ENCODE peak calls at places on chromosomes 4 and X, in seven cellular contexts. One of them, this sample, is unnamed.
A peak's percentile ranks its signal among the peaks of the same experiment; 100 is the strongest.

GRCh38 chrX:115372026-115372610 is 82.6 kb downstream of the LUZP4 start:
- DNase-seq in left lung: no peak
- DNase-seq in heart left ventricle: no peak
- DNase-seq in CD4-positive, CD25-positive, alpha-beta regulatory T cell: no peak
- DNase-seq in pancreas: no peak
- DNase-seq in CD8-positive, alpha-beta T cell: no peak
- DNase-seq in tibial artery: no peak
- DNase-seq in this sample: peak; percentile 26

GRCh38 chrX:71909956-71910355 is 689 bp upstream of the NHSL2 start:
- DNase-seq in CD8-positive, alpha-beta T cell: no peak
- DNase-seq in tibial artery: peak; percentile 27
- DNase-seq in left lung: no peak
- DNase-seq in CD4-positive, CD25-positive, alpha-beta regulatory T cell: no peak
- DNase-seq in pancreas: no peak
- DNase-seq in heart left ventricle: peak; percentile 27
- DNase-seq in this sample: no peak

GRCh38 chr4:6416518-6417286 is 55.7 kb downstream of the PPP2R2C start:
- DNase-seq in CD8-positive, alpha-beta T cell: no peak
- DNase-seq in heart left ventricle: no peak
- DNase-seq in tibial artery: no peak
- DNase-seq in pancreas: no peak
- DNase-seq in left lung: peak; percentile 51
- DNase-seq in CD4-positive, CD25-positive, alpha-beta regulatory T cell: no peak
- DNase-seq in this sample: no peak

GRCh38 chrX:12814434-12814833 is 23.2 kb downstream of the PRPS2 start:
- DNase-seq in heart left ventricle: no peak
- DNase-seq in CD4-positive, CD25-positive, alpha-beta regulatory T cell: peak; percentile 64
- DNase-seq in tibial artery: peak; percentile 22
- DNase-seq in left lung: no peak
- DNase-seq in pancreas: no peak
- DNase-seq in CD8-positive, alpha-beta T cell: peak; percentile 32
- DNase-seq in this sample: peak; percentile 65

GRCh38 chrX:3448563-3448962 is 102.1 kb upstream of the MXRA5 start:
- DNase-seq in pancreas: no peak
- DNase-seq in heart left ventricle: no peak
- DNase-seq in left lung: no peak
- DNase-seq in tibial artery: no peak
- DNase-seq in CD8-positive, alpha-beta T cell: no peak
- DNase-seq in CD4-positive, CD25-positive, alpha-beta regulatory T cell: no peak
- DNase-seq in this sample: no peak

GRCh38 chr4:34720563-34720962 is 1523.8 kb downstream of the ARAP2 start:
- DNase-seq in tibial artery: no peak
- DNase-seq in heart left ventricle: no peak
- DNase-seq in left lung: no peak
- DNase-seq in CD8-positive, alpha-beta T cell: no peak
- DNase-seq in pancreas: no peak
- DNase-seq in CD4-positive, CD25-positive, alpha-beta regulatory T cell: peak; percentile 0
- DNase-seq in this sample: peak; percentile 78

GRCh38 chr4:76576824-76577223 is 141.8 kb downstream of the SHROOM3 start:
- DNase-seq in CD4-positive, CD25-positive, alpha-beta regulatory T cell: no peak
- DNase-seq in tibial artery: no peak
- DNase-seq in pancreas: no peak
- DNase-seq in heart left ventricle: no peak
- DNase-seq in CD8-positive, alpha-beta T cell: no peak
- DNase-seq in left lung: no peak
- DNase-seq in this sample: no peak

GRCh38 chr4:80365928-80366327 is 30.4 kb downstream of the CFAP299 start:
- DNase-seq in CD8-positive, alpha-beta T cell: peak; percentile 47
- DNase-seq in heart left ventricle: no peak
- DNase-seq in tibial artery: no peak
- DNase-seq in pancreas: no peak
- DNase-seq in CD4-positive, CD25-positive, alpha-beta regulatory T cell: peak; percentile 65
- DNase-seq in left lung: no peak
- DNase-seq in this sample: peak; percentile 40

GRCh38 chr4:154491731-154492249 is at the start of gene DCHS2:
- DNase-seq in pancreas: peak; percentile 26
- DNase-seq in CD8-positive, alpha-beta T cell: no peak
- DNase-seq in CD4-positive, CD25-positive, alpha-beta regulatory T cell: peak; percentile 4
- DNase-seq in heart left ventricle: no peak
- DNase-seq in tibial artery: no peak
- DNase-seq in left lung: peak; percentile 68
- DNase-seq in this sample: peak; percentile 46

GRCh38 chrX:37802028-37802427 is 22.2 kb downstream of the CYBB start:
- DNase-seq in left lung: no peak
- DNase-seq in CD4-positive, CD25-positive, alpha-beta regulatory T cell: no peak
- DNase-seq in pancreas: no peak
- DNase-seq in CD8-positive, alpha-beta T cell: no peak
- DNase-seq in heart left ventricle: no peak
- DNase-seq in tibial artery: no peak
- DNase-seq in this sample: no peak

GRCh38 chrX:6227445-6227820 is 1.2 kb downstream of the NLGN4X start:
- DNase-seq in pancreas: no peak
- DNase-seq in left lung: no peak
- DNase-seq in heart left ventricle: no peak
- DNase-seq in tibial artery: no peak
- DNase-seq in CD4-positive, CD25-positive, alpha-beta regulatory T cell: no peak
- DNase-seq in CD8-positive, alpha-beta T cell: no peak
- DNase-seq in this sample: no peak

GRCh38 chr4:86977621-86978184 is 42.9 kb downstream of the AFF1 start:
- DNase-seq in heart left ventricle: no peak
- DNase-seq in CD4-positive, CD25-positive, alpha-beta regulatory T cell: peak; percentile 64
- DNase-seq in CD8-positive, alpha-beta T cell: no peak
- DNase-seq in pancreas: no peak
- DNase-seq in left lung: no peak
- DNase-seq in tibial artery: no peak
- DNase-seq in this sample: no peak

GRCh38 chrX:55488559-55489314 is 911 bp downstream of the USP51 start:
- DNase-seq in heart left ventricle: peak; percentile 70
- DNase-seq in CD8-positive, alpha-beta T cell: peak; percentile 67
- DNase-seq in CD4-positive, CD25-positive, alpha-beta regulatory T cell: peak; percentile 75
- DNase-seq in left lung: peak; percentile 83
- DNase-seq in tibial artery: peak; percentile 59
- DNase-seq in pancreas: peak; percentile 72
- DNase-seq in this sample: peak; percentile 30

GRCh38 chr4:25769251-25769650 is 93.5 kb downstream of the SEL1L3 start:
- DNase-seq in CD4-positive, CD25-positive, alpha-beta regulatory T cell: no peak
- DNase-seq in tibial artery: no peak
- DNase-seq in heart left ventricle: peak; percentile 38
- DNase-seq in pancreas: no peak
- DNase-seq in CD8-positive, alpha-beta T cell: no peak
- DNase-seq in left lung: no peak
- DNase-seq in this sample: peak; percentile 92

GRCh38 chr4:147640331-147640730 is 23.1 kb downstream of the TMEM184C start:
- DNase-seq in left lung: no peak
- DNase-seq in tibial artery: no peak
- DNase-seq in heart left ventricle: no peak
- DNase-seq in pancreas: no peak
- DNase-seq in CD4-positive, CD25-positive, alpha-beta regulatory T cell: no peak
- DNase-seq in CD8-positive, alpha-beta T cell: no peak
- DNase-seq in this sample: no peak

GRCh38 chrX:10157545-10157944 is 770 bp downstream of the CLCN4 start:
- DNase-seq in CD4-positive, CD25-positive, alpha-beta regulatory T cell: no peak
- DNase-seq in pancreas: no peak
- DNase-seq in CD8-positive, alpha-beta T cell: no peak
- DNase-seq in tibial artery: no peak
- DNase-seq in left lung: no peak
- DNase-seq in heart left ventricle: no peak
- DNase-seq in this sample: no peak

GRCh38 chrX:129768586-129769466 is 10.9 kb upstream of the SASH3 start:
- DNase-seq in pancreas: no peak
- DNase-seq in tibial artery: no peak
- DNase-seq in CD4-positive, CD25-positive, alpha-beta regulatory T cell: no peak
- DNase-seq in left lung: no peak
- DNase-seq in CD8-positive, alpha-beta T cell: no peak
- DNase-seq in heart left ventricle: no peak
- DNase-seq in this sample: peak; percentile 71

GRCh38 chrX:9456250-9457074 is 8.4 kb upstream of the TBL1X start:
- DNase-seq in heart left ventricle: no peak
- DNase-seq in tibial artery: no peak
- DNase-seq in CD4-positive, CD25-positive, alpha-beta regulatory T cell: peak; percentile 73
- DNase-seq in pancreas: no peak
- DNase-seq in CD8-positive, alpha-beta T cell: peak; percentile 40
- DNase-seq in left lung: no peak
- DNase-seq in this sample: no peak

GRCh38 chrX:121649414-121649813 is 602.0 kb downstream of the GLUD2 start:
- DNase-seq in CD8-positive, alpha-beta T cell: no peak
- DNase-seq in CD4-positive, CD25-positive, alpha-beta regulatory T cell: no peak
- DNase-seq in left lung: no peak
- DNase-seq in heart left ventricle: no peak
- DNase-seq in tibial artery: no peak
- DNase-seq in pancreas: no peak
- DNase-seq in this sample: no peak

GRCh38 chr4:187235456-187236170 is 512.0 kb upstream of the FAT1 start:
- DNase-seq in pancreas: no peak
- DNase-seq in CD8-positive, alpha-beta T cell: no peak
- DNase-seq in left lung: no peak
- DNase-seq in CD4-positive, CD25-positive, alpha-beta regulatory T cell: no peak
- DNase-seq in heart left ventricle: no peak
- DNase-seq in tibial artery: no peak
- DNase-seq in this sample: no peak

GRCh38 chr4:39205000-39205399 is 22.7 kb downstream of the WDR19 start:
- DNase-seq in heart left ventricle: no peak
- DNase-seq in left lung: no peak
- DNase-seq in tibial artery: no peak
- DNase-seq in CD4-positive, CD25-positive, alpha-beta regulatory T cell: no peak
- DNase-seq in CD8-positive, alpha-beta T cell: no peak
- DNase-seq in pancreas: no peak
- DNase-seq in this sample: no peak

DNA sequence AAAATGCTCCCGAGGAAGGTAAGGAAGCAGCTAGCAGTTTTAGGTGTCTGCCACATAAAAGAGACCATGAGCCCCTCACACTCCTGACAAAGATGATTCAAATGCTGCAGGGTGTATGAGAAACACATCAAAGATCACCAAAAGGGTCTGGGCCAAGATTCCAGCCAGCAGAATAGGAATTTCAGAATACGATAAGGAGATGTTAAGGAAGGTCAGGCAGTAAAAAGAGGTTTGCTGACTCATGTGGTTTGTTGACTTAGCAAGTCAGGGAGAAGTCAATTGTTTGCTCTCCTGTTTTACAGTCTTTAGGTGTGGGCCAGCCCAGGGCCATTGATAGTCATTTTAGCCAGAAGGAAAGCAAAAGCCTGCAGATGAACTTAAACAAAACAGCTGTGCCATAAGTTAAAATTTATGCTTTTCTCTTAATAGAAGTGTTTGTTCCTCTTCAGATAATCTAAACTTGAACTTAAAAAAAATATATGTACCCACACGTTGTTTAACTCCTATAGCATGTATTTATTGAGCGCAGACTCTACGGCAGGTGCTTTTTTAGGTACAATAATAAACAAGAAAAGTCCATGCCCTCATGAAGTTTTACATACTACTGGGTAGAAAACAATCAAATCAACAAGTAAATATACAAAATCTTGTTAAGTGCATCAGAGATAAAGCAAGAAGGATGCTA is 115.6 kb downstream of the CAMK2D start:
- DNase-seq in CD8-positive, alpha-beta T cell: no peak
- DNase-seq in tibial artery: no peak
- DNase-seq in left lung: no peak
- DNase-seq in CD4-positive, CD25-positive, alpha-beta regulatory T cell: no peak
- DNase-seq in heart left ventricle: no peak
- DNase-seq in pancreas: peak; percentile 25
- DNase-seq in this sample: no peak
- H3K4me1 ChIP-seq in CD8-positive, alpha-beta T cell: peaks cover 3% of the 10 kb centered on the region
- H3K4me1 ChIP-seq in tibial artery: peaks cover 53% of the 10 kb centered on the region
- H3K4me1 ChIP-seq in left lung: no peaks in the 10 kb centered on the region
- H3K4me1 ChIP-seq in CD4-positive, CD25-positive, alpha-beta regulatory T cell: no peaks in the 10 kb centered on the region
- H3K4me1 ChIP-seq in heart left ventricle: peaks cover 26% of the 10 kb centered on the region
- H3K4me1 ChIP-seq in pancreas: peaks cover 19% of the 10 kb centered on the region
- H3K4me1 ChIP-seq in this sample: peaks cover 15% of the 10 kb centered on the region

GRCh38 chrX:15143050-15143824 is 126.6 kb downstream of the ASB9 start:
- DNase-seq in CD8-positive, alpha-beta T cell: peak; percentile 42
- DNase-seq in CD4-positive, CD25-positive, alpha-beta regulatory T cell: peak; percentile 65
- DNase-seq in tibial artery: peak; percentile 20
- DNase-seq in heart left ventricle: peak; percentile 30
- DNase-seq in pancreas: peak; percentile 50
- DNase-seq in left lung: no peak
- DNase-seq in this sample: peak; percentile 74
- H3K4me3 ChIP-seq in CD8-positive, alpha-beta T cell: no peak overlapping the region
- H3K4me3 ChIP-seq in CD4-positive, CD25-positive, alpha-beta regulatory T cell: no peak overlapping the region
- H3K4me3 ChIP-seq in tibial artery: no peak overlapping the region
- H3K4me3 ChIP-seq in heart left ventricle: no peak overlapping the region
- H3K4me3 ChIP-seq in pancreas: no peak overlapping the region
- H3K4me3 ChIP-seq in left lung: no peak overlapping the region
- H3K4me3 ChIP-seq in this sample: no peak overlapping the region

DNA sequence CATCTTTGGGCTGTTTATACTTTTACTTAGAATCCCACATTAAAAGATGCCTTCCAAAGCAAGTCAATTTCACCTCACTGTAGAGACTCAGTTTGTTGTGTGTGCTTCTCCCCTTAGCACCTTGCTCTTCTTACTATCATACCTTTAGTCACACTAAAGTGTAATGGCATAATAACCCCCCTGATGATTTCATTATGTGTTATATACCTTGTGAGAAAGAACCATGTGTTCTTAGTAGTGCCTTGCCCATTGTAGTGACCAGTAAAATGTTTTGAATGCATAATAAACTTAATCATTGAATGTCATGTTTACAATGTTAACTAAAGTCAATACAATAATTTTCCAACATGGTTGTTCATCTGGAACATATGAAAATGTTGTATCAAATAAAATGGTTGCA is 1621.9 kb downstream of the PCDH7 start:
- DNase-seq in left lung: no peak
- DNase-seq in CD4-positive, CD25-positive, alpha-beta regulatory T cell: no peak
- DNase-seq in CD8-positive, alpha-beta T cell: no peak
- DNase-seq in heart left ventricle: no peak
- DNase-seq in tibial artery: no peak
- DNase-seq in pancreas: no peak
- DNase-seq in this sample: no peak
- H3K27ac ChIP-seq in left lung: no peak overlapping the region
- H3K27ac ChIP-seq in CD4-positive, CD25-positive, alpha-beta regulatory T cell: no peak overlapping the region
- H3K27ac ChIP-seq in CD8-positive, alpha-beta T cell: no peak overlapping the region
- H3K27ac ChIP-seq in heart left ventricle: no peak overlapping the region
- H3K27ac ChIP-seq in tibial artery: no peak overlapping the region
- H3K27ac ChIP-seq in pancreas: no peak overlapping the region
- H3K27ac ChIP-seq in this sample: no peak overlapping the region

GRCh38 chr4:118271788-118272187 is 81.0 kb downstream of the PRSS12 start:
- DNase-seq in pancreas: no peak
- DNase-seq in left lung: no peak
- DNase-seq in CD4-positive, CD25-positive, alpha-beta regulatory T cell: no peak
- DNase-seq in tibial artery: no peak
- DNase-seq in heart left ventricle: no peak
- DNase-seq in CD8-positive, alpha-beta T cell: no peak
- DNase-seq in this sample: no peak
- H3K4me1 ChIP-seq in pancreas: no peaks in the 10 kb centered on the region
- H3K4me1 ChIP-seq in left lung: no peaks in the 10 kb centered on the region
- H3K4me1 ChIP-seq in CD4-positive, CD25-positive, alpha-beta regulatory T cell: no peaks in the 10 kb centered on the region
- H3K4me1 ChIP-seq in tibial artery: no peaks in the 10 kb centered on the region
- H3K4me1 ChIP-seq in heart left ventricle: no peaks in the 10 kb centered on the region
- H3K4me1 ChIP-seq in CD8-positive, alpha-beta T cell: no peaks in the 10 kb centered on the region
- H3K4me1 ChIP-seq in this sample: no peaks in the 10 kb centered on the region